ENCODE peak calls at places on chromosome 17, in six cellular contexts. One of them, this sample, is unnamed.

GRCh38 chr17:73753751-73754496 is 109.7 kb upstream of the SDK2 start:
- DNase-seq in fibroblast of mammary gland: no peak
- DNase-seq in ovary: no peak
- DNase-seq in SK-N-SH: no peak
- DNase-seq in pancreas: no peak
- DNase-seq in upper lobe of right lung: no peak
- DNase-seq in this sample: no peak

GRCh38 chr17:39200957-39201510 is 951 bp downstream of the RPL19 start:
- DNase-seq in pancreas: no peak
- DNase-seq in SK-N-SH: no peak
- DNase-seq in ovary: no peak
- DNase-seq in fibroblast of mammary gland: no peak
- DNase-seq in upper lobe of right lung: no peak
- DNase-seq in this sample: no peak

GRCh38 chr17:79548116-79548515 is 62.7 kb downstream of the RBFOX3 start:
- DNase-seq in upper lobe of right lung: peak
- DNase-seq in fibroblast of mammary gland: no peak
- DNase-seq in SK-N-SH: peak
- DNase-seq in pancreas: no peak
- DNase-seq in ovary: no peak
- DNase-seq in this sample: no peak

GRCh38 chr17:75241996-75242460 is 19.4 kb downstream of the GGA3 start:
- DNase-seq in upper lobe of right lung: no peak
- DNase-seq in SK-N-SH: no peak
- DNase-seq in fibroblast of mammary gland: peak
- DNase-seq in ovary: no peak
- DNase-seq in pancreas: no peak
- DNase-seq in this sample: peak

GRCh38 chr17:9291912-9292562 is 270.7 kb downstream of the NTN1 start:
- DNase-seq in upper lobe of right lung: no peak
- DNase-seq in SK-N-SH: peak
- DNase-seq in ovary: peak
- DNase-seq in pancreas: peak
- DNase-seq in fibroblast of mammary gland: peak
- DNase-seq in this sample: peak

GRCh38 chr17:64780096-64781012 is 118.2 kb upstream of the SMURF2 start:
- DNase-seq in upper lobe of right lung: peak
- DNase-seq in fibroblast of mammary gland: no peak
- DNase-seq in pancreas: peak
- DNase-seq in ovary: peak
- DNase-seq in SK-N-SH: peak
- DNase-seq in this sample: no peak

GRCh38 chr17:8108972-8109668 is 9.2 kb downstream of the ALOXE3 start:
- DNase-seq in fibroblast of mammary gland: no peak
- DNase-seq in upper lobe of right lung: no peak
- DNase-seq in SK-N-SH: no peak
- DNase-seq in ovary: no peak
- DNase-seq in pancreas: no peak
- DNase-seq in this sample: no peak

GRCh38 chr17:3935140-3935542 is 18.9 kb upstream of the P2RX1 start:
- DNase-seq in pancreas: peak
- DNase-seq in fibroblast of mammary gland: peak
- DNase-seq in upper lobe of right lung: peak
- DNase-seq in SK-N-SH: peak
- DNase-seq in ovary: peak
- DNase-seq in this sample: peak

GRCh38 chr17:13958773-13959172 is 110.5 kb upstream of the COX10 start:
- DNase-seq in fibroblast of mammary gland: no peak
- DNase-seq in SK-N-SH: no peak
- DNase-seq in upper lobe of right lung: no peak
- DNase-seq in pancreas: no peak
- DNase-seq in ovary: no peak
- DNase-seq in this sample: no peak

GRCh38 chr17:7014995-7015586 is 2.7 kb downstream of the RNASEK start:
- DNase-seq in fibroblast of mammary gland: peak
- DNase-seq in ovary: no peak
- DNase-seq in pancreas: no peak
- DNase-seq in upper lobe of right lung: no peak
- DNase-seq in SK-N-SH: no peak
- DNase-seq in this sample: peak

GRCh38 chr17:10243905-10244844 is 45.8 kb upstream of the GAS7 start:
- DNase-seq in upper lobe of right lung: peak
- DNase-seq in SK-N-SH: no peak
- DNase-seq in ovary: peak
- DNase-seq in fibroblast of mammary gland: peak
- DNase-seq in pancreas: no peak
- DNase-seq in this sample: peak

GRCh38 chr17:3529817-3530741 is 27.5 kb downstream of the TRPV3 start:
- DNase-seq in SK-N-SH: no peak
- DNase-seq in fibroblast of mammary gland: no peak
- DNase-seq in upper lobe of right lung: peak
- DNase-seq in pancreas: peak
- DNase-seq in ovary: peak
- DNase-seq in this sample: peak

GRCh38 chr17:69325518-69326301 is 1.2 kb downstream of the ABCA5 start:
- DNase-seq in pancreas: peak
- DNase-seq in fibroblast of mammary gland: no peak
- DNase-seq in ovary: no peak
- DNase-seq in upper lobe of right lung: no peak
- DNase-seq in SK-N-SH: peak
- DNase-seq in this sample: no peak

GRCh38 chr17:78029697-78030096 is 71.2 kb downstream of the TNRC6C start:
- DNase-seq in upper lobe of right lung: no peak
- DNase-seq in ovary: no peak
- DNase-seq in SK-N-SH: no peak
- DNase-seq in fibroblast of mammary gland: no peak
- DNase-seq in pancreas: no peak
- DNase-seq in this sample: no peak

GRCh38 chr17:48053758-48054237 is 5.6 kb downstream of the NFE2L1 start:
- DNase-seq in upper lobe of right lung: no peak
- DNase-seq in SK-N-SH: no peak
- DNase-seq in ovary: no peak
- DNase-seq in pancreas: no peak
- DNase-seq in fibroblast of mammary gland: no peak
- DNase-seq in this sample: no peak

GRCh38 chr17:15908378-15908777 is 36.6 kb upstream of the ADORA2B start:
- DNase-seq in SK-N-SH: no peak
- DNase-seq in fibroblast of mammary gland: no peak
- DNase-seq in pancreas: no peak
- DNase-seq in ovary: no peak
- DNase-seq in upper lobe of right lung: no peak
- DNase-seq in this sample: no peak

GRCh38 chr17:17350491-17351355 is 47.5 kb downstream of the NT5M start:
- DNase-seq in upper lobe of right lung: peak
- DNase-seq in fibroblast of mammary gland: peak
- DNase-seq in SK-N-SH: no peak
- DNase-seq in ovary: no peak
- DNase-seq in pancreas: no peak
- DNase-seq in this sample: no peak

GRCh38 chr17:45168991-45169752 is 7.5 kb downstream of the HEXIM2 start:
- DNase-seq in fibroblast of mammary gland: no peak
- DNase-seq in upper lobe of right lung: no peak
- DNase-seq in SK-N-SH: no peak
- DNase-seq in pancreas: no peak
- DNase-seq in ovary: no peak
- DNase-seq in this sample: no peak

GRCh38 chr17:73291260-73291801 is 20.5 kb downstream of the CDC42EP4 start:
- DNase-seq in SK-N-SH: no peak
- DNase-seq in ovary: peak
- DNase-seq in pancreas: peak
- DNase-seq in fibroblast of mammary gland: peak
- DNase-seq in upper lobe of right lung: peak
- DNase-seq in this sample: peak

GRCh38 chr17:75979705-75980187 is 706 bp downstream of the TEN1 start:
- DNase-seq in upper lobe of right lung: no peak
- DNase-seq in fibroblast of mammary gland: peak
- DNase-seq in SK-N-SH: no peak
- DNase-seq in ovary: no peak
- DNase-seq in pancreas: no peak
- DNase-seq in this sample: peak

GRCh38 chr17:14499976-14500375 is 199.1 kb downstream of the HS3ST3B1 start:
- DNase-seq in pancreas: no peak
- DNase-seq in upper lobe of right lung: no peak
- DNase-seq in fibroblast of mammary gland: no peak
- DNase-seq in ovary: no peak
- DNase-seq in SK-N-SH: no peak
- DNase-seq in this sample: no peak

GRCh38 chr17:36463916-36464764 is 22.3 kb upstream of the ZNHIT3 start:
- DNase-seq in SK-N-SH: no peak
- DNase-seq in pancreas: peak
- DNase-seq in ovary: peak
- DNase-seq in upper lobe of right lung: peak
- DNase-seq in fibroblast of mammary gland: peak
- DNase-seq in this sample: peak

GRCh38 chr17:8225813-8226535 is 15.6 kb upstream of the AURKB start:
- DNase-seq in SK-N-SH: no peak
- DNase-seq in pancreas: peak
- DNase-seq in upper lobe of right lung: no peak
- DNase-seq in ovary: peak
- DNase-seq in fibroblast of mammary gland: peak
- DNase-seq in this sample: peak

GRCh38 chr17:28563475-28563874 is 7.8 kb downstream of the PIGS start:
- DNase-seq in pancreas: no peak
- DNase-seq in upper lobe of right lung: no peak
- DNase-seq in fibroblast of mammary gland: peak
- DNase-seq in ovary: no peak
- DNase-seq in SK-N-SH: no peak
- DNase-seq in this sample: peak

GRCh38 chr17:7916799-7917198 is 710 bp upstream of the RNF227 start:
- DNase-seq in upper lobe of right lung: no peak
- DNase-seq in fibroblast of mammary gland: peak
- DNase-seq in ovary: no peak
- DNase-seq in SK-N-SH: no peak
- DNase-seq in pancreas: no peak
- DNase-seq in this sample: peak

GRCh38 chr17:2795412-2796163 is 650 bp upstream of the RAP1GAP2 start:
- DNase-seq in upper lobe of right lung: no peak
- DNase-seq in pancreas: no peak
- DNase-seq in fibroblast of mammary gland: no peak
- DNase-seq in SK-N-SH: no peak
- DNase-seq in ovary: no peak
- DNase-seq in this sample: no peak

GRCh38 chr17:54348234-54348633 is 525.5 kb downstream of the KIF2B start:
- DNase-seq in upper lobe of right lung: no peak
- DNase-seq in fibroblast of mammary gland: no peak
- DNase-seq in pancreas: no peak
- DNase-seq in SK-N-SH: no peak
- DNase-seq in ovary: no peak
- DNase-seq in this sample: no peak

DNA sequence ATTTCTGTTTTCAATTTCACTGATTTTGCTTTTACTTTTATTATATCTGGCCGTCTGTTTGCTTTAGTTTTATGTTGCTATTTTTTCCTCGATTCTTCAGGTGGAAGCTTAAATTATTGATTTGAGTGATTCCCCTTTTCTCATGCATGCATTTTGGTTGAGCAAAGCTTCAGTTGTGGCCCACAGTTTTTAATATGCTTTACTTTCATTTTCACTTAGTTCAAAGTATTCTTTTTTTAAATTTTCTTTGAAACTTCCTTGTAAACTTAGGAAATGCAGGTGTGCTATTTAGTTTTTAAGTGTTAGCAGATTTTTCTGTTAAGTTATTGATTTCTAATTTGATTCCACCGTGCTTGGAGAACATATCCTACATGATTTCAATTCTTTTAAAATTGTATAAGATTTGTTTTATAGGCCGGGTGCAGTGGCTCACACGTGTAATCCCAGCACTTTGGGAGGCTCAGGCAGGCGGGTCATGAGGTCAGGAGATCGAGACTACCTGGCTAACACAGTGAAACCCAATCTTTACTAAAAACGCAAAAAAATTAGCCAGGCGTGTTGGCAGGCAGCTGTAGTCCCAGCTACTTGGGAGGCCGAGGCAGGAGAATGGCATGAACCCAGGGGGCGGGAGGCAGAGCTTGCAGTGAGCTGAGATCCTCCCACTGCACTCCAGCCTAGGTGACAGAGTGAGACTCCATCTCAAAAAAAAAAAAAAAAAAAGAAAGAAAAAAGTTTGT is 531.2 kb downstream of the KIF2B start:
- DNase-seq in pancreas: no peak
- DNase-seq in SK-N-SH: no peak
- DNase-seq in ovary: no peak
- DNase-seq in fibroblast of mammary gland: no peak
- DNase-seq in upper lobe of right lung: no peak
- DNase-seq in this sample: no peak
- H3K4me3 ChIP-seq in pancreas: no peak
- H3K4me3 ChIP-seq in SK-N-SH: no peak
- H3K4me3 ChIP-seq in ovary: no peak
- H3K4me3 ChIP-seq in fibroblast of mammary gland: no peak
- H3K4me3 ChIP-seq in upper lobe of right lung: no peak
- H3K4me3 ChIP-seq in this sample: no peak

DNA sequence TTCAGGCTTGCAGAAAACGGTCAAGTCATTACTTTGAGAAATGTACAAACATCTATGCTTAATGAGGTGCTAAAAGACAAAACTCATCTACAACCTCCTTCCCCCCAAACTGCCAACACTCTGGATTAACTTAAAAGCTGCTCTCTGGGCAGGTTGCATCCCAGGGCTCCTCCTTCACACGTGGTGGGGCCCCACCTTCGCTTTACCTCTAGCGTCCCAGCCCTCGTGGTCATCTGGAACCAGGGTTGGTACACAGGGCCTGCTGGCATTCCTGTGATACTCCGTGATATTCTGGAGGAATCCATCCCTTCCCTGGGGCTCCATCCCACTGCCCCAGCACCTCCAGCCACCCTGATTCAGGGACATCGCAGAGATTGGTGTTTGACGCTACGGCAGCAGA is 4.8 kb downstream of the METRNL start:
- DNase-seq in fibroblast of mammary gland: no peak
- DNase-seq in SK-N-SH: no peak
- DNase-seq in ovary: no peak
- DNase-seq in upper lobe of right lung: no peak
- DNase-seq in pancreas: no peak
- DNase-seq in this sample: no peak
- H3K4me3 ChIP-seq in fibroblast of mammary gland: peak
- H3K4me3 ChIP-seq in SK-N-SH: peak
- H3K4me3 ChIP-seq in ovary: no peak
- H3K4me3 ChIP-seq in upper lobe of right lung: peak
- H3K4me3 ChIP-seq in pancreas: no peak
- H3K4me3 ChIP-seq in this sample: peak

GRCh38 chr17:60542066-60542465 is 16.0 kb upstream of the APPBP2 start:
- DNase-seq in ovary: no peak
- DNase-seq in SK-N-SH: no peak
- DNase-seq in upper lobe of right lung: no peak
- DNase-seq in fibroblast of mammary gland: peak
- DNase-seq in pancreas: no peak
- DNase-seq in this sample: no peak
- H3K4me3 ChIP-seq in ovary: no peak
- H3K4me3 ChIP-seq in SK-N-SH: no peak
- H3K4me3 ChIP-seq in upper lobe of right lung: no peak
- H3K4me3 ChIP-seq in fibroblast of mammary gland: no peak
- H3K4me3 ChIP-seq in pancreas: no peak
- H3K4me3 ChIP-seq in this sample: no peak

DNA sequence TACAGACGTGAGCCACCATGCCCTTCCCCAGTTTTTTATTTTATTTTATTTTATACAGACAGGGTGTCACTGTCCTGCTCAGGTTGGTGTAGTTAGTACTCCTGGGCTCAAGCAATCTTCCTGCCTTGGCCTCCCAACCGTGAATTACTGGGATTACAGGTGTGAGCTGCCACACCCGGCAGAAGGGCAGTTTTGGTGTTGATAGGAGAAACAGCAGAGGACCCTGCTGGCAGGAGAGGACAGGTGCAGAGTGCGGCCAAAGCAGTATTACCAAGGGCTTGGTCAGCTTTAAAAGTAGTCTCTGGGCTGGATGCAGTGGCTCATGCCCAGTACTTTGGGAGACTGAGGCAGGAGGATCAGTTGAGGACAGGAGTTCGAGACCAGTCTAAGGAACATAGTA is 22.9 kb downstream of the FOXK2 start:
- DNase-seq in upper lobe of right lung: no peak
- DNase-seq in fibroblast of mammary gland: no peak
- DNase-seq in ovary: no peak
- DNase-seq in pancreas: no peak
- DNase-seq in SK-N-SH: no peak
- DNase-seq in this sample: no peak
- H3K4me3 ChIP-seq in upper lobe of right lung: no peak
- H3K4me3 ChIP-seq in fibroblast of mammary gland: no peak
- H3K4me3 ChIP-seq in ovary: no peak
- H3K4me3 ChIP-seq in pancreas: no peak
- H3K4me3 ChIP-seq in SK-N-SH: no peak
- H3K4me3 ChIP-seq in this sample: no peak